ENCODE peak calls at places on chromosomes 6 and 20, in four cellular contexts. One of them, this sample, is unnamed.

GRCh38 chr6:149863846-149864577 is at the start of gene LRP11:
- DNase-seq in K562: peak
- DNase-seq in HCT116: no peak
- DNase-seq in SK-N-SH: peak
- DNase-seq in this sample: peak

GRCh38 chr6:47241742-47242482 is 67.8 kb downstream of the TNFRSF21 start:
- DNase-seq in K562: no peak
- DNase-seq in SK-N-SH: no peak
- DNase-seq in HCT116: no peak
- DNase-seq in this sample: no peak

GRCh38 chr6:14373648-14374437 is 256.3 kb downstream of the CD83 start:
- DNase-seq in SK-N-SH: no peak
- DNase-seq in HCT116: no peak
- DNase-seq in K562: no peak
- DNase-seq in this sample: no peak

GRCh38 chr6:108998460-108998859 is 96.2 kb downstream of the SESN1 start:
- DNase-seq in SK-N-SH: no peak
- DNase-seq in K562: no peak
- DNase-seq in HCT116: no peak
- DNase-seq in this sample: no peak

GRCh38 chr20:56955673-56956072 is 310.8 kb downstream of the BMP7 start:
- DNase-seq in K562: no peak
- DNase-seq in HCT116: no peak
- DNase-seq in SK-N-SH: no peak
- DNase-seq in this sample: no peak

GRCh38 chr6:161394437-161394836 is 120.6 kb upstream of the AGPAT4 start:
- DNase-seq in K562: no peak
- DNase-seq in HCT116: no peak
- DNase-seq in SK-N-SH: no peak
- DNase-seq in this sample: no peak

GRCh38 chr20:12049125-12049524 is 131.4 kb downstream of the BTBD3 start:
- DNase-seq in HCT116: no peak
- DNase-seq in K562: no peak
- DNase-seq in SK-N-SH: no peak
- DNase-seq in this sample: no peak

GRCh38 chr6:70111737-70112136 is 191.1 kb downstream of the COL9A1 start:
- DNase-seq in SK-N-SH: no peak
- DNase-seq in K562: no peak
- DNase-seq in HCT116: no peak
- DNase-seq in this sample: no peak

GRCh38 chr6:158863646-158864045 is 44.5 kb upstream of the EZR start:
- DNase-seq in SK-N-SH: no peak
- DNase-seq in K562: no peak
- DNase-seq in HCT116: no peak
- DNase-seq in this sample: no peak

GRCh38 chr6:142518126-142518525 is 216.3 kb downstream of the ADGRG6 start:
- DNase-seq in K562: no peak
- DNase-seq in HCT116: no peak
- DNase-seq in SK-N-SH: peak
- DNase-seq in this sample: no peak
- TF ChIP-seq YY1 in K562: no peak
- TF ChIP-seq YY1 in HCT116: no peak
- TF ChIP-seq YY1 in SK-N-SH: no peak
- TF ChIP-seq YY1 in this sample: no peak

GRCh38 chr20:23048283-23049200 is 930 bp downstream of the THBD start:
- DNase-seq in HCT116: no peak
- DNase-seq in SK-N-SH: no peak
- DNase-seq in K562: no peak
- DNase-seq in this sample: no peak

GRCh38 chr20:23050847-23051627 is 1.6 kb upstream of the THBD start:
- DNase-seq in HCT116: peak
- DNase-seq in SK-N-SH: no peak
- DNase-seq in K562: peak
- DNase-seq in this sample: peak

GRCh38 chr20:23049933-23050838 is 714 bp upstream of the THBD start:
- DNase-seq in K562: no peak
- DNase-seq in SK-N-SH: no peak
- DNase-seq in HCT116: no peak
- DNase-seq in this sample: no peak

GRCh38 chr20:23047738-23048214 is 1.7 kb downstream of the THBD start:
- DNase-seq in SK-N-SH: no peak
- DNase-seq in HCT116: no peak
- DNase-seq in K562: no peak
- DNase-seq in this sample: no peak

GRCh38 chr20:23049201-23049932 is at the start of gene THBD:
- DNase-seq in HCT116: no peak
- DNase-seq in SK-N-SH: no peak
- DNase-seq in K562: no peak
- DNase-seq in this sample: no peak
- H3K4me3 ChIP-seq in HCT116: peak
- H3K4me3 ChIP-seq in SK-N-SH: peak
- H3K4me3 ChIP-seq in K562: no peak
- H3K4me3 ChIP-seq in this sample: peak

GRCh38 chr6:36340341-36340670 is 3.6 kb upstream of the BNIP5 start:
- DNase-seq in K562: no peak
- DNase-seq in SK-N-SH: no peak
- DNase-seq in HCT116: no peak
- DNase-seq in this sample: no peak

GRCh38 chr6:36343109-36343508 is 6.4 kb upstream of the BNIP5 start:
- DNase-seq in HCT116: no peak
- DNase-seq in K562: no peak
- DNase-seq in SK-N-SH: no peak
- DNase-seq in this sample: no peak

GRCh38 chr6:36337814-36338213 is 1.1 kb upstream of the BNIP5 start:
- DNase-seq in SK-N-SH: no peak
- DNase-seq in K562: no peak
- DNase-seq in HCT116: no peak
- DNase-seq in this sample: no peak

GRCh38 chr6:36339156-36339555 is 2.5 kb upstream of the BNIP5 start:
- DNase-seq in K562: no peak
- DNase-seq in HCT116: no peak
- DNase-seq in SK-N-SH: no peak
- DNase-seq in this sample: no peak

DNA sequence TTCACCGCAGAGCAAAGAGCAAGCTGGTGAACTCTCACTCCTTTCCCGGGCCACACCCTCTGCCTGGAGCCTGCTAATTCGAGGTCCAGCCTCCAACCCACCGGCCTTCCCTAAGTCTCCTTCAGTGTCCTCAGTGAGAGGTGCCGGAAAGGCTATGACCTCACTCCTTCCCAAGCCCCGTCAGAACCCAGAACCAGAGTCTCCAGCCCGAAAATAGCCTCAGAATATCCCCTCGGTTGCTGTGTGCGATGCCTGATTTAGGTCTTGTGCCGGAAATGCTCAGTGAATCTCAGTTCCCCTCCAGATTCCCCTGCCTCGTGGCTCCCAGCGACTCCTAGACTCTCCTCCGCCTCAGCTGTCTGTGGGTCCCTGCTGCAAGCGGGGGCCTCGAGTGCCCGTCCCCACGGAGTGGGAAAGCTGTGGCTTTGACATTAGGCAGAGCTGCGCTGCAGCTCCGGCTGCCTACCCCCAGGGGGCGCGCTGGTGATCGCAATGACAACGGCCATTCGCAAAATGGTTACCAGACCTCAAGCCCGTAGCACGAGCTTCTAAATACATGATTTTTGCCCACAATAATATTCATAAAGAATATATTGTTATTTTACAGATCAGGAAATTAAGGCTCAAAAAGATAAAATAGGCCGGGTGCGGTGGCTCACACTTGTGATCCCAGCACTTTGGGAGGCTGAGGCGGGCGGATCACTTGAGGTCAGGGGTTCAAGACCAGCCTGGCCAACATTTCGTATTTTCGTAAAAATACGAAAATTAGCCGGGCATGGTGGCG is 4.2 kb upstream of the BNIP5 start:
- DNase-seq in HCT116: peak
- DNase-seq in K562: peak
- DNase-seq in SK-N-SH: peak
- DNase-seq in this sample: peak
- TF ChIP-seq YY1 in HCT116: peak
- TF ChIP-seq YY1 in K562: peak
- TF ChIP-seq YY1 in SK-N-SH: peak
- TF ChIP-seq YY1 in this sample: no peak

DNA sequence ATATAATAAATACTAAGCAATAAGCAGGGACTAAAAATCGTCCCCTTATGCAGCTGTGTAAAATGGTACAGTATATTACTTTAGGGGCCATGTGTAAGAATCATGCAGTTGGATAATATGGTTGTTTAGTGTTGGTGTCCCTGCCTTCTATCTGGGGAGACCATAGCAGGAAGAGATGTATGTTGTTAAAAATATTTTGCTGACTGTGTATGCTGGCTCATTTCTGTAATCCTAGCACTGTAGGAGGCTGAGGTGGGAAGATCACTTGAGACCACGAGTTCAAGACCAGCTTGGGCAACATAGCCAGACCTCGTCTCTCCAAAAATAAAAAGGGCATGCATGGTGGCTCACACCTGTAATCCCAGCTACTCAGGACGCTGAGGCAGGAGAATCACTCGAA is 5.6 kb downstream of the PANK2 start:
- DNase-seq in K562: no peak
- DNase-seq in HCT116: no peak
- DNase-seq in SK-N-SH: no peak
- DNase-seq in this sample: no peak
- H3K4me3 ChIP-seq in K562: no peak
- H3K4me3 ChIP-seq in HCT116: no peak
- H3K4me3 ChIP-seq in SK-N-SH: no peak
- H3K4me3 ChIP-seq in this sample: no peak

GRCh38 chr20:10558635-10559187 is 115.1 kb downstream of the JAG1 start:
- DNase-seq in HCT116: no peak
- DNase-seq in SK-N-SH: no peak
- DNase-seq in K562: no peak
- DNase-seq in this sample: no peak

GRCh38 chr20:10560681-10561080 is 113.1 kb downstream of the JAG1 start:
- DNase-seq in HCT116: no peak
- DNase-seq in SK-N-SH: no peak
- DNase-seq in K562: no peak
- DNase-seq in this sample: no peak

GRCh38 chr20:10557685-10558084 is 116.1 kb downstream of the JAG1 start:
- DNase-seq in K562: no peak
- DNase-seq in HCT116: no peak
- DNase-seq in SK-N-SH: no peak
- DNase-seq in this sample: no peak

GRCh38 chr20:10561302-10561701 is 112.5 kb downstream of the JAG1 start:
- DNase-seq in K562: no peak
- DNase-seq in SK-N-SH: no peak
- DNase-seq in HCT116: no peak
- DNase-seq in this sample: no peak

GRCh38 chr20:10559266-10559665 is 114.5 kb downstream of the JAG1 start:
- DNase-seq in K562: no peak
- DNase-seq in HCT116: no peak
- DNase-seq in SK-N-SH: no peak
- DNase-seq in this sample: no peak
- TF ChIP-seq YY1 in K562: no peak
- TF ChIP-seq YY1 in HCT116: no peak
- TF ChIP-seq YY1 in SK-N-SH: no peak
- TF ChIP-seq YY1 in this sample: no peak

GRCh38 chr6:147508073-147508870 is at the start of gene SAMD5:
- DNase-seq in K562: peak
- DNase-seq in HCT116: peak
- DNase-seq in SK-N-SH: peak
- DNase-seq in this sample: no peak

GRCh38 chr6:147504848-147505247 is 3.6 kb upstream of the SAMD5 start:
- DNase-seq in HCT116: no peak
- DNase-seq in SK-N-SH: no peak
- DNase-seq in K562: no peak
- DNase-seq in this sample: no peak

GRCh38 chr6:147508871-147509608 is 550 bp downstream of the SAMD5 start:
- DNase-seq in SK-N-SH: peak
- DNase-seq in K562: peak
- DNase-seq in HCT116: no peak
- DNase-seq in this sample: no peak

GRCh38 chr6:147507162-147508072 is 1.1 kb upstream of the SAMD5 start:
- DNase-seq in SK-N-SH: peak
- DNase-seq in K562: no peak
- DNase-seq in HCT116: no peak
- DNase-seq in this sample: no peak

GRCh38 chr6:147506704-147507114 is 1.8 kb upstream of the SAMD5 start:
- DNase-seq in SK-N-SH: peak
- DNase-seq in K562: peak
- DNase-seq in HCT116: no peak
- DNase-seq in this sample: no peak
- H3K4me3 ChIP-seq in SK-N-SH: peak
- H3K4me3 ChIP-seq in K562: no peak
- H3K4me3 ChIP-seq in HCT116: peak
- H3K4me3 ChIP-seq in this sample: peak

GRCh38 chr6:48449002-48449401 is 338.0 kb upstream of the PTCHD4 start:
- DNase-seq in SK-N-SH: no peak
- DNase-seq in HCT116: no peak
- DNase-seq in K562: no peak
- DNase-seq in this sample: no peak

GRCh38 chr6:48447251-48447650 is 336.3 kb upstream of the PTCHD4 start:
- DNase-seq in K562: no peak
- DNase-seq in HCT116: no peak
- DNase-seq in SK-N-SH: no peak
- DNase-seq in this sample: no peak
- TF ChIP-seq YY1 in K562: no peak
- TF ChIP-seq YY1 in HCT116: no peak
- TF ChIP-seq YY1 in SK-N-SH: no peak
- TF ChIP-seq YY1 in this sample: no peak

GRCh38 chr6:25384234-25384633 is 105.1 kb downstream of the CARMIL1 start:
- DNase-seq in SK-N-SH: no peak
- DNase-seq in HCT116: no peak
- DNase-seq in K562: no peak
- DNase-seq in this sample: no peak
- H3K4me3 ChIP-seq in SK-N-SH: no peak
- H3K4me3 ChIP-seq in HCT116: no peak
- H3K4me3 ChIP-seq in K562: no peak
- H3K4me3 ChIP-seq in this sample: no peak

This sample was measured in NT2/D1.